ENCODE peak calls at places on chromosomes 13 and 19, in six cellular contexts. X is nephron progenitor cell; G is stimulated activated CD8-positive, alpha-beta memory T cell treated with anti-CD3 and anti-CD28 coated beads, Interleukin-15, amount 100 ng/mL, for 24 hours; I is heart left ventricle; Z is stimulated activated CD4-positive, alpha-beta T cell treated with anti-CD3 and anti-CD28 coated beads, Interleukin-12 subunit alpha, Interleukin-12 subunit beta, amount 100 ng/mL, for 24 hours; A is neural crest cell. M is an unnamed sample.

GRCh38 chr13:50162001-50162400 is 146.8 kb downstream of the KCNRG start:
- DNase-seq in X (no peak), G (no peak), I (no peak), Z (no peak), A (no peak), M (no peak)

GRCh38 chr13:94263038-94263437 is 216.4 kb downstream of the DCT start:
- DNase-seq in X (no peak), G (no peak), I (no peak), Z (no peak), A (no peak), M (no peak)

GRCh38 chr19:36898422-36898821 is 17.7 kb downstream of the ZNF829 start:
- DNase-seq in X (no peak), G (no peak), I (no peak), Z (no peak), A (no peak), M (no peak)

GRCh38 chr13:106133025-106133424 is 402.4 kb downstream of the EFNB2 start:
- DNase-seq in X (no peak), G (no peak), I (no peak), Z (no peak), A (no peak), M (no peak)

GRCh38 chr19:8446055-8446709 is 1.4 kb downstream of the HNRNPM start:
- DNase-seq in X (no peak), G (no peak), I (no peak), Z (no peak), A (no peak), M (no peak)

GRCh38 chr13:100596516-100596915 is 7.9 kb upstream of the GGACT start:
- DNase-seq in X (no peak), G (no peak), I (no peak), Z (no peak), A (no peak), M (no peak)

GRCh38 chr13:114105351-114106225 is 26.8 kb downstream of the RASA3 start:
- DNase-seq in X (no peak), G (no peak), I (peak), Z (no peak), A (no peak), M (no peak)

GRCh38 chr13:33676045-33676699 is 141.8 kb upstream of the RFC3 start:
- DNase-seq in X (no peak), G (no peak), I (no peak), Z (no peak), A (no peak), M (no peak)

GRCh38 chr13:53007872-53008271 is 20.7 kb upstream of the OLFM4 start:
- DNase-seq in X (no peak), G (no peak), I (no peak), Z (no peak), A (no peak), M (no peak)

GRCh38 chr19:39207293-39207836 is 3.3 kb upstream of the SYCN start:
- DNase-seq in X (no peak), G (no peak), I (no peak), Z (no peak), A (no peak), M (no peak)

GRCh38 chr13:78319101-78319627 is 284.2 kb downstream of the POU4F1 start:
- DNase-seq in X (no peak), G (no peak), I (no peak), Z (no peak), A (no peak), M (no peak)

M was measured in activated CD4-positive, alpha-beta T cell treated with anti-CD3 and anti-CD28 coated beads, Interleukin-2, amount 50 U/mL, for 24 hours.